ENCODE peak calls at places on chromosomes 4 and X, in nine cellular contexts. I, H, L, U, Z, N, F, T and J are unnamed samples.

GRCh38 chr4:129641179-129641578 is 545.2 kb downstream of the C4orf33 start:
- DNase-seq in I (peak; percentile 3), H (peak; percentile 87), L (peak; percentile 33), U (peak; percentile 37), Z (peak; percentile 62), N (no peak), F (peak; percentile 34), T (peak; percentile 52), J (peak; percentile 17)

GRCh38 chrX:132876509-132876837 is 82.0 kb downstream of the HS6ST2 start:
- DNase-seq in I (no peak), H (no peak), L (no peak), U (no peak), Z (no peak), N (no peak), F (peak; percentile 10), T (no peak), J (no peak)

GRCh38 chr4:92064574-92064973 is 239.2 kb upstream of the GRID2 start:
- DNase-seq in I (no peak), H (no peak), L (no peak), U (no peak), Z (no peak), N (no peak), F (no peak), T (no peak), J (no peak)

GRCh38 chr4:165288639-165289428 is 38.6 kb upstream of the MSMO1 start:
- DNase-seq in I (no peak), H (no peak), L (no peak), U (no peak), Z (no peak), N (no peak), F (peak; percentile 62), T (no peak), J (no peak)

GRCh38 chr4:41734366-41734765 is 14.2 kb downstream of the PHOX2B start:
- DNase-seq in I (no peak), H (no peak), L (no peak), U (no peak), Z (no peak), N (no peak), F (no peak), T (no peak), J (no peak)

GRCh38 chr4:26464420-26465095 is 25.7 kb downstream of the CCKAR start:
- DNase-seq in I (no peak), H (no peak), L (no peak), U (no peak), Z (no peak), N (peak; percentile 43), F (no peak), T (no peak), J (no peak)

GRCh38 chr4:153780876-153781275 is 8.0 kb downstream of the SFRP2 start:
- DNase-seq in I (no peak), H (no peak), L (no peak), U (no peak), Z (no peak), N (no peak), F (no peak), T (no peak), J (no peak)

GRCh38 chr4:182139481-182139880 is 103.7 kb upstream of the TENM3 start:
- DNase-seq in I (no peak), H (no peak), L (no peak), U (no peak), Z (no peak), N (no peak), F (no peak), T (no peak), J (no peak)

GRCh38 chr4:170940043-170940724 is 850.4 kb upstream of the AADAT start:
- DNase-seq in I (no peak), H (no peak), L (no peak), U (no peak), Z (no peak), N (no peak), F (no peak), T (no peak), J (no peak)

GRCh38 chr4:70994069-70994366 is 569 bp downstream of the DCK start:
- DNase-seq in I (no peak), H (no peak), L (no peak), U (peak; percentile 24), Z (no peak), N (no peak), F (no peak), T (no peak), J (no peak)

GRCh38 chrX:13015536-13016236 is 28.7 kb downstream of the FAM9C start:
- DNase-seq in I (no peak), H (no peak), L (no peak), U (no peak), Z (no peak), N (no peak), F (peak; percentile 23), T (no peak), J (no peak)

GRCh38 chr4:75235359-75235951 is 278.7 kb downstream of the RCHY1 start:
- DNase-seq in I (no peak), H (no peak), L (no peak), U (no peak), Z (no peak), N (no peak), F (no peak), T (no peak), J (no peak)

GRCh38 chrX:107842715-107843400 is 17.2 kb downstream of the MID2 start:
- DNase-seq in I (no peak), H (no peak), L (no peak), U (no peak), Z (no peak), N (no peak), F (no peak), T (no peak), J (no peak)

GRCh38 chrX:69995400-69996101 is 54.2 kb downstream of the AWAT2 start:
- DNase-seq in I (no peak), H (no peak), L (no peak), U (no peak), Z (no peak), N (no peak), F (no peak), T (no peak), J (no peak)

GRCh38 chrX:20974326-20974725 is 399.9 kb upstream of the CNKSR2 start:
- DNase-seq in I (no peak), H (no peak), L (no peak), U (no peak), Z (no peak), N (no peak), F (peak; percentile 18), T (no peak), J (no peak)

GRCh38 chr4:85005865-85006377 is 39.4 kb upstream of the WDFY3 start:
- DNase-seq in I (no peak), H (peak; percentile 57), L (no peak), U (no peak), Z (no peak), N (no peak), F (peak; percentile 86), T (no peak), J (peak; percentile 24)

GRCh38 chr4:114694770-114695169 is 96.2 kb downstream of the UGT8 start:
- DNase-seq in I (no peak), H (no peak), L (no peak), U (peak; percentile 31), Z (peak; percentile 20), N (no peak), F (peak; percentile 23), T (no peak), J (no peak)

GRCh38 chr4:175641053-175641452 is 171.0 kb downstream of the GPM6A start:
- DNase-seq in I (no peak), H (no peak), L (no peak), U (peak; percentile 11), Z (no peak), N (no peak), F (no peak), T (no peak), J (no peak)

GRCh38 chr4:158170691-158171455 is 2.0 kb downstream of the GASK1B start:
- DNase-seq in I (no peak), H (peak; percentile 92), L (peak; percentile 39), U (no peak), Z (no peak), N (peak; percentile 76), F (peak; percentile 22), T (peak; percentile 39), J (no peak)

GRCh38 chr4:170089743-170090666 is at the start of gene AADAT:
- DNase-seq in I (no peak), H (peak; percentile 84), L (peak; percentile 30), U (peak; percentile 72), Z (no peak), N (peak; percentile 81), F (peak; percentile 73), T (peak; percentile 27), J (no peak)

GRCh38 chr4:154010377-154010776 is 221.5 kb upstream of the SFRP2 start:
- DNase-seq in I (no peak), H (no peak), L (no peak), U (no peak), Z (no peak), N (no peak), F (no peak), T (no peak), J (no peak)

GRCh38 chr4:122052714-122053113 is 99.4 kb upstream of the BLTP1 start:
- DNase-seq in I (no peak), H (no peak), L (no peak), U (no peak), Z (no peak), N (no peak), F (no peak), T (no peak), J (no peak)

GRCh38 chrX:104922206-104922621 is 298.3 kb downstream of the TEX13A start:
- DNase-seq in I (peak; percentile 7), H (peak; percentile 88), L (peak; percentile 63), U (peak; percentile 81), Z (peak; percentile 47), N (peak; percentile 64), F (peak; percentile 54), T (peak; percentile 75), J (peak; percentile 29)

GRCh38 chrX:12423346-12423745 is 285.1 kb downstream of the FRMPD4 start:
- DNase-seq in I (no peak), H (no peak), L (no peak), U (no peak), Z (no peak), N (no peak), F (no peak), T (no peak), J (no peak)

GRCh38 chr4:75179510-75179909 is 246.6 kb downstream of the PARM1 start:
- DNase-seq in I (no peak), H (no peak), L (no peak), U (no peak), Z (no peak), N (no peak), F (no peak), T (no peak), J (no peak)

GRCh38 chr4:99644453-99644852 is 13.2 kb downstream of the C4orf54 start:
- DNase-seq in I (no peak), H (no peak), L (no peak), U (no peak), Z (no peak), N (no peak), F (no peak), T (no peak), J (no peak)

GRCh38 chr4:139171878-139172691 is 4.9 kb downstream of the ELF2 start:
- DNase-seq in I (no peak), H (no peak), L (peak; percentile 42), U (peak; percentile 54), Z (no peak), N (no peak), F (peak; percentile 60), T (peak; percentile 12), J (no peak)

GRCh38 chrX:9980927-9981326 is 13.8 kb downstream of the CLDN34 start:
- DNase-seq in I (no peak), H (no peak), L (no peak), U (no peak), Z (no peak), N (no peak), F (no peak), T (no peak), J (no peak)

GRCh38 chr4:7557447-7557846 is 122.7 kb upstream of the PSAPL1 start:
- DNase-seq in I (no peak), H (no peak), L (no peak), U (no peak), Z (no peak), N (no peak), F (peak; percentile 90), T (no peak), J (no peak)

GRCh38 chrX:11540532-11541377 is 125.0 kb downstream of the ARHGAP6 start:
- DNase-seq in I (no peak), H (no peak), L (no peak), U (no peak), Z (no peak), N (no peak), F (no peak), T (no peak), J (no peak)

GRCh38 chr4:8274772-8275241 is 5.3 kb downstream of the HTRA3 start:
- DNase-seq in I (no peak), H (peak; percentile 85), L (no peak), U (no peak), Z (no peak), N (peak; percentile 87), F (peak; percentile 90), T (no peak), J (no peak)